ENCODE peak calls at places on chromosomes 2 and 18, in seven cellular contexts. Y, M, E, U, K, P and N are unnamed samples.

GRCh38 chr2:134764164-134764563 is 45.4 kb upstream of the TMEM163 start:
- DNase-seq in Y (no peak), M (no peak), E (no peak), U (no peak), K (peak), P (no peak), N (no peak)

GRCh38 chr2:78977661-78978145 is 47.8 kb upstream of the REG3G start:
- DNase-seq in Y (no peak), M (peak), E (no peak), U (no peak), K (no peak), P (no peak), N (no peak)

GRCh38 chr2:71610671-71611070 is 157.3 kb downstream of the DYSF start:
- DNase-seq in Y (peak), M (no peak), E (peak), U (no peak), K (no peak), P (no peak), N (no peak)

GRCh38 chr18:69949538-69949936 is 1.9 kb upstream of the CD226 start:
- DNase-seq in Y (no peak), M (no peak), E (no peak), U (no peak), K (no peak), P (no peak), N (no peak)

GRCh38 chr18:76351961-76352581 is 143.0 kb downstream of the ZNF516 start:
- DNase-seq in Y (no peak), M (no peak), E (peak), U (peak), K (peak), P (no peak), N (no peak)

GRCh38 chr2:221657821-221658220 is 85.7 kb upstream of the EPHA4 start:
- DNase-seq in Y (no peak), M (no peak), E (no peak), U (no peak), K (no peak), P (no peak), N (no peak)

GRCh38 chr2:107418713-107419112 is 408.0 kb upstream of the RGPD4 start:
- DNase-seq in Y (no peak), M (no peak), E (no peak), U (no peak), K (no peak), P (no peak), N (no peak)

GRCh38 chr2:239312741-239313246 is 88.0 kb downstream of the HDAC4 start:
- DNase-seq in Y (peak), M (no peak), E (peak), U (no peak), K (no peak), P (no peak), N (no peak)

GRCh38 chr2:239692348-239692747 is 291.5 kb upstream of the HDAC4 start:
- DNase-seq in Y (peak), M (no peak), E (peak), U (no peak), K (no peak), P (no peak), N (no peak)

GRCh38 chr2:205712508-205712907 is 30.2 kb downstream of the NRP2 start:
- DNase-seq in Y (no peak), M (no peak), E (no peak), U (no peak), K (peak), P (no peak), N (peak)

GRCh38 chr2:178874529-178875240 is 67.5 kb upstream of the TTN start:
- DNase-seq in Y (peak), M (no peak), E (no peak), U (no peak), K (no peak), P (no peak), N (no peak)

GRCh38 chr18:46830633-46831032 is 73.8 kb upstream of the ST8SIA5 start:
- DNase-seq in Y (no peak), M (no peak), E (no peak), U (no peak), K (peak), P (no peak), N (no peak)

GRCh38 chr18:55228191-55228590 is 268.9 kb upstream of the CCDC68 start:
- DNase-seq in Y (no peak), M (no peak), E (no peak), U (no peak), K (no peak), P (no peak), N (no peak)

GRCh38 chr2:239583879-239584859 is 183.3 kb upstream of the HDAC4 start:
- DNase-seq in Y (peak), M (no peak), E (no peak), U (no peak), K (no peak), P (no peak), N (no peak)

GRCh38 chr2:118185210-118186109 is 97.2 kb downstream of the INSIG2 start:
- DNase-seq in Y (peak), M (peak), E (peak), U (peak), K (peak), P (peak), N (peak)

GRCh38 chr2:3601561-3602271 is 6.8 kb downstream of the COLEC11 start:
- DNase-seq in Y (no peak), M (no peak), E (no peak), U (no peak), K (no peak), P (no peak), N (no peak)

GRCh38 chr2:177265386-177265690 is 811 bp upstream of the NFE2L2 start:
- DNase-seq in Y (no peak), M (no peak), E (peak), U (no peak), K (no peak), P (no peak), N (peak)

GRCh38 chr18:596288-596881 is 403 bp upstream of the CLUL1 start:
- DNase-seq in Y (no peak), M (peak), E (peak), U (peak), K (no peak), P (no peak), N (peak)

GRCh38 chr18:267380-267687 is 513 bp downstream of the THOC1 start:
- DNase-seq in Y (no peak), M (no peak), E (no peak), U (peak), K (no peak), P (no peak), N (no peak)

GRCh38 chr2:163580757-163581156 is 155.1 kb downstream of the FIGN start:
- DNase-seq in Y (no peak), M (no peak), E (no peak), U (no peak), K (no peak), P (no peak), N (no peak)

GRCh38 chr2:219476605-219477578 is 21.8 kb upstream of the GMPPA start:
- DNase-seq in Y (no peak), M (no peak), E (no peak), U (no peak), K (no peak), P (no peak), N (no peak)

GRCh38 chr2:210162466-210163124 is 8.6 kb downstream of the KANSL1L start:
- DNase-seq in Y (no peak), M (no peak), E (no peak), U (no peak), K (no peak), P (no peak), N (no peak)

GRCh38 chr18:56869189-56869777 is 218.1 kb downstream of the WDR7 start:
- DNase-seq in Y (no peak), M (peak), E (no peak), U (peak), K (peak), P (peak), N (peak)

GRCh38 chr2:29293830-29294438 is 178.7 kb downstream of the CLIP4 start:
- DNase-seq in Y (peak), M (peak), E (no peak), U (peak), K (peak), P (peak), N (peak)

GRCh38 chr18:62199629-62200028 is 12.6 kb downstream of the RELCH start:
- DNase-seq in Y (no peak), M (no peak), E (no peak), U (no peak), K (no peak), P (no peak), N (no peak)

GRCh38 chr2:133253793-133254192 is 314.5 kb downstream of the NCKAP5 start:
- DNase-seq in Y (no peak), M (no peak), E (no peak), U (no peak), K (no peak), P (no peak), N (no peak)

GRCh38 chr2:37523861-37524362 is 147.5 kb downstream of the CDC42EP3 start:
- DNase-seq in Y (peak), M (no peak), E (peak), U (peak), K (peak), P (no peak), N (no peak)

GRCh38 chr2:223007531-223007930 is 44.5 kb upstream of the KCNE4 start:
- DNase-seq in Y (no peak), M (no peak), E (no peak), U (no peak), K (no peak), P (no peak), N (no peak)

GRCh38 chr2:166060191-166060590 is 67.6 kb downstream of the SCN1A start:
- DNase-seq in Y (no peak), M (no peak), E (no peak), U (no peak), K (peak), P (no peak), N (no peak)

GRCh38 chr2:38376346-38376682 is 759 bp downstream of the ATL2 start:
- DNase-seq in Y (peak), M (no peak), E (peak), U (peak), K (peak), P (peak), N (no peak)

GRCh38 chr2:79723830-79724229 is 211.0 kb downstream of the CTNNA2 start:
- DNase-seq in Y (no peak), M (no peak), E (no peak), U (peak), K (peak), P (no peak), N (no peak)

GRCh38 chr2:149401007-149401406 is 70.6 kb downstream of the LYPD6 start:
- DNase-seq in Y (no peak), M (no peak), E (no peak), U (no peak), K (no peak), P (no peak), N (no peak)

GRCh38 chr18:79574938-79575525 is 104.6 kb upstream of the CTDP1 start:
- DNase-seq in Y (peak), M (no peak), E (peak), U (no peak), K (no peak), P (no peak), N (peak)

GRCh38 chr2:190858817-190859216 is 21.8 kb upstream of the GLS start:
- DNase-seq in Y (no peak), M (no peak), E (no peak), U (no peak), K (peak), P (peak), N (no peak)

GRCh38 chr2:102057502-102058292 is 65.9 kb downstream of the IL1R2 start:
- DNase-seq in Y (no peak), M (no peak), E (no peak), U (no peak), K (no peak), P (no peak), N (peak)

GRCh38 chr2:200788129-200788718 is 23.5 kb upstream of the BZW1 start:
- DNase-seq in Y (no peak), M (no peak), E (no peak), U (no peak), K (peak), P (peak), N (no peak)

GRCh38 chr18:11570073-11570588 is 39.3 kb upstream of the SLC35G4 start:
- DNase-seq in Y (no peak), M (no peak), E (no peak), U (no peak), K (no peak), P (no peak), N (no peak)

GRCh38 chr18:11567391-11567790 is 42.0 kb upstream of the SLC35G4 start:
- DNase-seq in Y (no peak), M (no peak), E (no peak), U (no peak), K (no peak), P (no peak), N (no peak)

GRCh38 chr18:11574545-11574944 is 34.9 kb upstream of the SLC35G4 start:
- DNase-seq in Y (no peak), M (no peak), E (no peak), U (no peak), K (no peak), P (no peak), N (no peak)

GRCh38 chr18:11572201-11572600 is 37.2 kb upstream of the SLC35G4 start:
- DNase-seq in Y (no peak), M (no peak), E (no peak), U (no peak), K (no peak), P (no peak), N (no peak)

GRCh38 chr18:11570770-11571169 is 38.6 kb upstream of the SLC35G4 start:
- DNase-seq in Y (no peak), M (no peak), E (no peak), U (no peak), K (peak), P (no peak), N (peak)
- TF ChIP-seq CTCF in Y (no peak), M (no peak), E (no peak), U (peak), K (no peak), P (no peak), N (no peak)

GRCh38 chr18:65788373-65788772 is 37.6 kb downstream of the CDH7 start:
- DNase-seq in Y (no peak), M (no peak), E (peak), U (peak), K (no peak), P (no peak), N (no peak)
- TF ChIP-seq CTCF in Y (no peak), M (no peak), E (no peak), U (peak), K (no peak), P (no peak), N (no peak)

GRCh38 chr2:188512456-188512855 is 220.8 kb downstream of the GULP1 start:
- DNase-seq in Y (no peak), M (peak), E (no peak), U (peak), K (peak), P (no peak), N (no peak)
- TF ChIP-seq CTCF in Y (peak), M (peak), E (peak), U (peak), K (peak), P (peak), N (peak)

GRCh38 chr18:49726564-49726963 is 86.8 kb downstream of the ACAA2 start:
- DNase-seq in Y (no peak), M (no peak), E (no peak), U (no peak), K (peak), P (no peak), N (no peak)

GRCh38 chr18:49723648-49724180 is 89.6 kb downstream of the ACAA2 start:
- DNase-seq in Y (no peak), M (peak), E (peak), U (peak), K (peak), P (peak), N (peak)

GRCh38 chr18:49727816-49728215 is 85.5 kb downstream of the ACAA2 start:
- DNase-seq in Y (no peak), M (no peak), E (no peak), U (no peak), K (no peak), P (no peak), N (no peak)

GRCh38 chr18:49728542-49728941 is 84.8 kb downstream of the ACAA2 start:
- DNase-seq in Y (no peak), M (peak), E (peak), U (peak), K (peak), P (peak), N (peak)

GRCh38 chr18:49725809-49726514 is 87.4 kb downstream of the ACAA2 start:
- DNase-seq in Y (peak), M (no peak), E (no peak), U (peak), K (peak), P (peak), N (no peak)
- TF ChIP-seq CTCF in Y (no peak), M (no peak), E (no peak), U (no peak), K (peak), P (no peak), N (no peak)

DNA sequence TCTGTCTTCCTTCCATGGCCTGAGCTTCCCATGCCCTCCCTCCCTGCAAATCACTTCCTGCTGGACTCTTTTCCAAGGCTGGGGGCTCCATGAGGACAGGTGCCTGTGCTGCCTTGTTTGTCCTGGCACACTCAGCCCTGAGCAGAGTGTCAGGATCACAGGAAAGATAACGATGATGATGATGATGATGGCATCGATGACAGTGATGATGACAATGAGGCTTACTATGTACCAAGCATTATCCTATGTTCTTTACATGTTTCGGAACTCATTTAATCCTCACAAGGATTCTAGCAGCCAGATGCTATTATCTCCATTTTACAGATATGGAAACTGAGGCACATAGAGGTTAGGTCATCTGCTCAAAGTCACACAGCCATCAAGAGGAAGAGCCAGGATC is 170.0 kb downstream of the CTIF start:
- DNase-seq in Y (no peak), M (no peak), E (no peak), U (no peak), K (no peak), P (no peak), N (no peak)
- TF ChIP-seq CTCF in Y (no peak), M (no peak), E (no peak), U (no peak), K (no peak), P (no peak), N (no peak)

DNA sequence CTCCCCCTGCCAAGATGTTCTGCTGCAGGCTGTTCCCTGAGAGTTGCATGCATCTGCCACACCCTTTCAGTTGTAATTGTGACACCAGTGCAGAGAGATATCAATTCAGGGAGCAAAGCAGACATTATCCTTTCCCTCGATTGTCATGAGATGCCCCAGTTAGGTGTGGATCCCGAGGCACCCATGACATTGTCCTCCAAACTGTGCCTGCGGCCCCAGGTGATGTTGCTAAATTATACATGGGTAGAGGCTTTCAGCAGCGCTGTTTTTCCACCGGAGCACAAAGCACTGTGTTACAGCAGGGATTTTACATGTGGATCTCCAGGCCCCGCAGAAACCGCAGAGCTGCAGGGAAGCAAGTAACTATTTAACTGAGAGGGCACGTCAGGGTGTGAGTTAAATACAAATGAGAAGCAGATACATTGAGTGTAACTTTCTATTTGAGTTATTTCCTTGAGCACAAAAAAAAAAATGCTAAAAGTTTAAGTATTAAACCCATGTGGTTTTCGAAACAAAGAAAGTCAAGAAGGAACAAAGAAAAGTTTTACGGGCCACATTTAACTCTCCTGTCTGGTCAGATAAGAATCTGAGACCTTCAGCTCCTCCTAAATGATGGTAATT is 90.3 kb upstream of the BCL2L11 start:
- DNase-seq in Y (no peak), M (no peak), E (peak), U (no peak), K (no peak), P (no peak), N (no peak)
- TF ChIP-seq CTCF in Y (no peak), M (no peak), E (no peak), U (no peak), K (no peak), P (no peak), N (no peak)

DNA sequence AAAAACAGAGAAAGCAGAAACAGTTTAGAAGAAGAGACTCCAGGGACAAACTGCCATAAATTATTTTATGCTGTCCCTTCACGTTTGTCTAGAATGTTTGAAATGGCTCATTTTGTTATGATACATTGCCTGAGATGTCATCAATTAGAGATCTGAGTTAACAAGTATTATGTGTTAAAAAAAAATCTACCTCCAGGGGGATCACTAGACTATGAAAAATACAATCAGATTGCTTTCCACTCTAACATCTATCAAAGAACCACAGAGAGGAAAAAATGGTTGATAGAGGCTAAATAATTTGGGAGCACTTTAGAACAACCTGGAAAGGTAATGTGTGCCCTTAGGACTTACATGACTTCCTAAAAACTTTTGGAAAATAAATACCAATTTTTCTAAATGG is 103.8 kb upstream of the CCDC150 start:
- DNase-seq in Y (no peak), M (no peak), E (no peak), U (no peak), K (peak), P (no peak), N (no peak)
- TF ChIP-seq CTCF in Y (no peak), M (no peak), E (no peak), U (no peak), K (no peak), P (no peak), N (no peak)

GRCh38 chr2:47274054-47274779 is 119.1 kb upstream of the STPG4 start:
- DNase-seq in Y (no peak), M (no peak), E (no peak), U (peak), K (peak), P (peak), N (no peak)
- TF ChIP-seq CTCF in Y (no peak), M (no peak), E (no peak), U (no peak), K (no peak), P (no peak), N (no peak)

DNA sequence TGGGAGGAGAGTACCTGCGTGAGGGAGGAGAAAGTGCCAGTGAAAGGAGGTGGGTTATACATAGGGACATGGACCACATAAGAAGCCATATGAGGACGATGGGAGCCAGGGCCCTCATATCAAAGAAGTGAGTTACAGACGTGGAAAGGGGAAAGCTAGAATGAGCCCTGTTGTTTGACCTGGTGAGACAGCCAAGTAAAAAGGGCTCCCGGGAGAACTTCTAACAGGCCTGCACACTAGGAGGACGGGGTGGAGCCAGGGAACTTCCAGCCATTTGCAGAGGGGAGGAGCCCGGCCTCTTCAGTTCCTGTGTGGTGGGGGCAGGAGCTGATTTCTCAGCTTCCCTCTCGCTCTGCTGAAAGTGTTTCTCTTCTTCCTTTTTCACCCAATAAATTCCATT is 84.1 kb upstream of the SLC66A3 start:
- DNase-seq in Y (no peak), M (no peak), E (peak), U (peak), K (peak), P (no peak), N (peak)
- TF ChIP-seq CTCF in Y (no peak), M (no peak), E (no peak), U (no peak), K (no peak), P (no peak), N (no peak)